ENCODE peak calls at places on chromosomes 13 and 19, in six cellular contexts. N is tibial nerve, S is ovary, T is transverse colon, Y is heart left ventricle, J is stomach. L is an unnamed sample.

GRCh38 chr19:36032251-36033104 is at the start of gene CLIP3:
- DNase-seq in Y (peak; percentile 74), S (peak; percentile 88), T (peak; percentile 45), J (no peak), N (peak; percentile 34), L (peak; percentile 85)

GRCh38 chr13:100980171-100980570 is 305.6 kb upstream of the TMTC4 start:
- DNase-seq in N (no peak), Y (no peak), S (no peak), J (no peak), T (no peak), L (no peak)

GRCh38 chr13:107765724-107766436 is 449.5 kb downstream of the LIG4 start:
- DNase-seq in J (no peak), N (no peak), T (no peak), S (no peak), Y (no peak), L (no peak)

GRCh38 chr13:83824561-83824960 is 57.7 kb downstream of the SLITRK1 start:
- DNase-seq in J (no peak), Y (no peak), S (no peak), T (no peak), N (no peak), L (no peak)

GRCh38 chr13:92461402-92461801 is 765.2 kb upstream of the GPC6 start:
- DNase-seq in Y (no peak), T (no peak), S (no peak), N (no peak), J (no peak), L (no peak)

GRCh38 chr13:69319659-69320058 is 788.0 kb upstream of the ATXN8OS start:
- DNase-seq in T (no peak), J (no peak), Y (no peak), S (no peak), N (no peak), L (no peak)

GRCh38 chr13:36543671-36544070 is 111.4 kb downstream of the CCNA1 start:
- DNase-seq in N (no peak), T (no peak), J (no peak), S (no peak), Y (no peak), L (no peak)

GRCh38 chr13:53460776-53461175 is 432.2 kb downstream of the OLFM4 start:
- DNase-seq in S (no peak), T (no peak), N (no peak), J (no peak), Y (no peak), L (no peak)

GRCh38 chr13:114328034-114328433 is 13.7 kb downstream of the CHAMP1 start:
- DNase-seq in N (no peak), J (no peak), T (no peak), S (no peak), Y (no peak), L (no peak)

GRCh38 chr13:100836696-100837095 is 162.1 kb upstream of the TMTC4 start:
- DNase-seq in J (no peak), Y (no peak), N (no peak), S (no peak), T (no peak), L (no peak)

GRCh38 chr19:44212865-44213346 is 574 bp downstream of the ZNF227 start:
- DNase-seq in S (no peak), T (no peak), N (no peak), J (no peak), Y (no peak), L (peak; percentile 27)

GRCh38 chr19:45446944-45447343 is 20.9 kb upstream of the FOSB start:
- DNase-seq in S (no peak), N (no peak), J (no peak), T (no peak), Y (no peak), L (no peak)

GRCh38 chr13:99086869-99087129 is 108.9 kb upstream of the DOCK9 start:
- DNase-seq in N (peak; percentile 9), J (no peak), T (peak; percentile 47), S (peak; percentile 55), Y (peak; percentile 40), L (peak; percentile 72)

GRCh38 chr19:16571283-16571682 is 932 bp downstream of the SLC35E1 start:
- DNase-seq in J (no peak), Y (no peak), N (no peak), T (no peak), S (no peak), L (peak; percentile 79)

GRCh38 chr19:29849234-29849633 is 37.4 kb downstream of the CCNE1 start:
- DNase-seq in N (no peak), Y (no peak), J (no peak), S (no peak), T (no peak), L (no peak)

GRCh38 chr19:15393963-15394362 is 14.4 kb upstream of the AKAP8 start:
- DNase-seq in S (no peak), T (no peak), N (no peak), Y (no peak), J (no peak), L (no peak)

GRCh38 chr19:53903055-53903680 is 5.9 kb upstream of the CACNG7 start:
- DNase-seq in J (no peak), T (no peak), N (no peak), S (no peak), Y (no peak), L (peak; percentile 65)

GRCh38 chr19:15633122-15633521 is 7.6 kb upstream of the CYP4F3 start:
- DNase-seq in Y (no peak), J (no peak), S (no peak), T (no peak), N (no peak), L (no peak)

GRCh38 chr19:50520822-50521465 is 7.2 kb upstream of the ASPDH start:
- DNase-seq in S (no peak), N (no peak), Y (no peak), T (no peak), J (no peak), L (no peak)

GRCh38 chr19:33471111-33471996 is 50.2 kb downstream of the PEPD start:
- DNase-seq in T (no peak), S (no peak), N (no peak), Y (no peak), J (no peak), L (no peak)

GRCh38 chr19:47113446-47114348 is at the start of gene ZC3H4:
- DNase-seq in S (peak; percentile 98), J (peak; percentile 97), N (peak; percentile 97), T (peak; percentile 98), Y (peak; percentile 95), L (peak; percentile 69)

GRCh38 chr19:7830823-7831222 is 805 bp downstream of the EVI5L start:
- DNase-seq in J (no peak), N (no peak), S (no peak), T (no peak), Y (no peak), L (no peak)

GRCh38 chr19:7832009-7832408 is 2.0 kb downstream of the EVI5L start:
- DNase-seq in J (no peak), Y (no peak), T (no peak), N (no peak), S (no peak), L (no peak)

GRCh38 chr19:7831452-7831851 is 1.4 kb downstream of the EVI5L start:
- DNase-seq in Y (no peak), J (peak; percentile 38), S (peak; percentile 35), N (no peak), T (peak; percentile 25), L (peak; percentile 59)

GRCh38 chr19:7833225-7834156 is 3.5 kb downstream of the EVI5L start:
- DNase-seq in N (peak; percentile 47), T (peak; percentile 91), Y (peak; percentile 92), S (no peak), J (peak; percentile 93), L (peak; percentile 93)

DNA sequence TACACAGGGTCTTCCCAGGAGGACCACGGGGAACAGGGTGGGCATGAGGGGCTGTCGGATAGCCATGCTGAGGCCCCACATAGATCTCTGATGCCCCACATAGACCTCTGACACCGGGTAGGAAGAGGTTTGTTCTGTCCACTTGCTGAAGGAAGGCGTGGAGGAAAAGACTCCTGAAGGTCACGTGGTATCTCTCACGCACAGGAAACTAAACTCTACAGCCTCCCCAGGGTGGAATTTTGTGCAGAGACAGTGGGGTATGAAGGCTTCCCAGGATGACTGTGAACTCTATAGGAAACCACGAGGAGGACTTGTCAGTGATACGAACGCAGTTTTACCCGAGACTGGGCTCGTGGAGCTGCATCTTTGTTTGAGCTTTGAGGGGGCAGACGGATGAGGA is 2.8 kb downstream of the EVI5L start:
- DNase-seq in T (no peak), Y (no peak), S (no peak), J (no peak), N (no peak), L (no peak)
- TF ChIP-seq POLR2A in T (no peak), Y (no peak), S (no peak), J (no peak), N (no peak), L (no peak)

GRCh38 chr13:77915676-77916075 is 3.0 kb downstream of the EDNRB start:
- DNase-seq in J (no peak), N (no peak), Y (no peak), T (no peak), S (no peak), L (no peak)

GRCh38 chr13:77919351-77920294 is 992 bp upstream of the EDNRB start:
- DNase-seq in N (peak; percentile 19), J (no peak), S (peak; percentile 27), Y (peak; percentile 70), T (peak; percentile 21), L (no peak)

GRCh38 chr13:77916481-77916880 is 2.1 kb downstream of the EDNRB start:
- DNase-seq in S (no peak), T (no peak), J (no peak), Y (no peak), N (no peak), L (no peak)

GRCh38 chr13:77918391-77919261 is at the start of gene EDNRB:
- DNase-seq in Y (peak; percentile 64), J (peak; percentile 27), N (peak; percentile 43), T (peak; percentile 18), S (peak; percentile 19), L (no peak)
- TF ChIP-seq POLR2A in Y (peak; percentile 35), J (no peak), N (peak; percentile 16), T (no peak), S (no peak), L (no peak)

GRCh38 chr13:96080676-96081075 is 9.2 kb upstream of the HS6ST3 start:
- DNase-seq in S (no peak), N (no peak), Y (no peak), T (no peak), J (no peak), L (no peak)

GRCh38 chr13:96086736-96087135 is 3.2 kb upstream of the HS6ST3 start:
- DNase-seq in T (no peak), J (no peak), S (no peak), Y (no peak), N (no peak), L (no peak)

GRCh38 chr13:96081888-96082287 is 8.0 kb upstream of the HS6ST3 start:
- DNase-seq in S (no peak), T (no peak), N (no peak), J (no peak), Y (no peak), L (no peak)

DNA sequence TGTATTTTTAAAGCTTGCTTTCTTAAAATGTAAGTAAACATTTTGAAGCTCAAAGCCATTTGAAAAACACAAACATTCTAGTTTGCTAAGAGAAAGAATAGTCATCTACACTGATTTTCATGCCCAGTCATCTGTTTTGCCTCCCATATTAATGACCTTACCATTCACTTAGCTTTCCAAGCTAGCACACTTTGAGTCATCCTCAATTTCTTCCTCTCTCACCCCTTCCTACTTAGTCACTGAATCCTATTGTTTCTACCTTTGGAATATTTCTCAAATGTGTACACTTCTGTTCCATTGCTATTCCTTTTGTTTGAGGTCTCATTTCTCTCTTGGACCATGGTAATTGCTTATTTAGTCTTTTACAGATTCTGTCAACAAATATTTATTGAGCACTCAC is 7.3 kb upstream of the HS6ST3 start:
- DNase-seq in T (no peak), Y (no peak), S (no peak), J (no peak), N (no peak), L (no peak)
- TF ChIP-seq POLR2A in T (no peak), Y (no peak), S (no peak), J (no peak), N (no peak), L (no peak)

GRCh38 chr13:106535552-106536243 is at the start of gene EFNB2:
- DNase-seq in T (peak; percentile 93), S (peak; percentile 80), Y (peak; percentile 93), J (peak; percentile 93), N (peak; percentile 69), L (peak; percentile 99)
- TF ChIP-seq POLR2A in T (peak; percentile 62), S (peak; percentile 52), Y (peak; percentile 98), J (no peak), N (peak; percentile 92), L (peak; percentile 94)

L was measured in H54.